ENCODE peak calls at places on chromosomes 11 and 22, in nine cellular contexts. R, B, X, Q, W, U, A, Y and L are unnamed samples.

GRCh38 chr11:43376065-43376464 is 17.3 kb downstream of the TTC17 start:
- DNase-seq in R (no peak), B (no peak), X (no peak), Q (no peak), W (no peak), U (no peak), A (no peak), Y (no peak), L (no peak)

GRCh38 chr11:66265531-66266377 is 2.7 kb upstream of the RAB1B start:
- DNase-seq in R (no peak), B (no peak), X (no peak), Q (no peak), W (no peak), U (no peak), A (no peak), Y (no peak), L (no peak)

GRCh38 chr11:60988658-60989057 is 17.2 kb downstream of the CD6 start:
- DNase-seq in R (no peak), B (no peak), X (no peak), Q (no peak), W (no peak), U (no peak), A (no peak), Y (no peak), L (no peak)

GRCh38 chr11:2314525-2315394 is 12.9 kb downstream of the TSPAN32 start:
- DNase-seq in R (no peak), B (no peak), X (peak; percentile 18), Q (no peak), W (no peak), U (no peak), A (no peak), Y (peak; percentile 86), L (no peak)

GRCh38 chr11:91470656-91471055 is 754.0 kb upstream of the FAT3 start:
- DNase-seq in R (no peak), B (no peak), X (no peak), Q (no peak), W (no peak), U (no peak), A (no peak), Y (no peak), L (no peak)

GRCh38 chr11:70567680-70568503 is 169.6 kb downstream of the CTTN start:
- DNase-seq in R (no peak), B (no peak), X (no peak), Q (no peak), W (no peak), U (no peak), A (no peak), Y (no peak), L (no peak)

GRCh38 chr22:28822930-28823481 is 22.6 kb upstream of the XBP1 start:
- DNase-seq in R (peak; percentile 73), B (peak; percentile 57), X (no peak), Q (peak; percentile 79), W (no peak), U (peak; percentile 99), A (no peak), Y (peak; percentile 55), L (no peak)

GRCh38 chr22:19862616-19863246 is 8.1 kb upstream of the GNB1L start:
- DNase-seq in R (no peak), B (no peak), X (no peak), Q (no peak), W (no peak), U (no peak), A (no peak), Y (no peak), L (no peak)

GRCh38 chr22:49699476-49699875 is 128.2 kb downstream of the BRD1 start:
- DNase-seq in R (no peak), B (no peak), X (no peak), Q (no peak), W (no peak), U (no peak), A (no peak), Y (no peak), L (no peak)

GRCh38 chr22:45469573-45470383 is 32.9 kb upstream of the FBLN1 start:
- DNase-seq in R (no peak), B (no peak), X (no peak), Q (no peak), W (no peak), U (no peak), A (no peak), Y (no peak), L (no peak)

GRCh38 chr11:73976451-73977151 is 6.0 kb downstream of the UCP2 start:
- DNase-seq in R (no peak), B (no peak), X (no peak), Q (no peak), W (no peak), U (no peak), A (no peak), Y (no peak), L (no peak)

GRCh38 chr11:19988598-19988997 is 171.7 kb downstream of the DBX1 start:
- DNase-seq in R (no peak), B (no peak), X (peak; percentile 24), Q (no peak), W (no peak), U (no peak), A (no peak), Y (no peak), L (no peak)

GRCh38 chr22:46136539-46137217 is 13.6 kb upstream of the PPARA start:
- DNase-seq in R (no peak), B (no peak), X (no peak), Q (no peak), W (no peak), U (no peak), A (no peak), Y (no peak), L (no peak)

GRCh38 chr22:40665312-40665711 is 14.0 kb upstream of the MCHR1 start:
- DNase-seq in R (no peak), B (no peak), X (peak; percentile 43), Q (no peak), W (no peak), U (no peak), A (no peak), Y (no peak), L (no peak)

GRCh38 chr11:126497581-126498109 is 142.2 kb downstream of the ST3GAL4 start:
- DNase-seq in R (no peak), B (no peak), X (no peak), Q (no peak), W (no peak), U (no peak), A (no peak), Y (no peak), L (no peak)

GRCh38 chr11:134527382-134528243 is 115.6 kb upstream of the B3GAT1 start:
- DNase-seq in R (no peak), B (no peak), X (no peak), Q (no peak), W (no peak), U (no peak), A (no peak), Y (peak; percentile 20), L (no peak)

GRCh38 chr11:9868641-9869040 is 204.8 kb downstream of the SWAP70 start:
- DNase-seq in R (no peak), B (no peak), X (no peak), Q (peak; percentile 64), W (no peak), U (no peak), A (no peak), Y (no peak), L (no peak)

GRCh38 chr11:63869686-63870085 is 30.8 kb downstream of the MARK2 start:
- DNase-seq in R (peak; percentile 68), B (no peak), X (no peak), Q (no peak), W (no peak), U (peak; percentile 94), A (peak; percentile 34), Y (no peak), L (no peak)

GRCh38 chr11:114156131-114156581 is 96.6 kb downstream of the ZBTB16 start:
- DNase-seq in R (no peak), B (no peak), X (no peak), Q (no peak), W (no peak), U (no peak), A (no peak), Y (no peak), L (no peak)

GRCh38 chr11:134531331-134532135 is 119.5 kb upstream of the B3GAT1 start:
- DNase-seq in R (no peak), B (no peak), X (no peak), Q (no peak), W (no peak), U (no peak), A (no peak), Y (peak; percentile 24), L (peak; percentile 6)

GRCh38 chr11:45169310-45170072 is 23.1 kb downstream of the PRDM11 start:
- DNase-seq in R (no peak), B (no peak), X (no peak), Q (no peak), W (no peak), U (no peak), A (no peak), Y (no peak), L (no peak)

GRCh38 chr11:82775736-82776346 is 42.2 kb upstream of the FAM181B start:
- DNase-seq in R (no peak), B (no peak), X (no peak), Q (no peak), W (peak; percentile 8), U (peak; percentile 24), A (no peak), Y (no peak), L (no peak)

GRCh38 chr11:9516113-9516512 is 55.3 kb downstream of the ZNF143 start:
- DNase-seq in R (no peak), B (no peak), X (no peak), Q (no peak), W (no peak), U (no peak), A (no peak), Y (no peak), L (no peak)

GRCh38 chr11:10777806-10778205 is 26.8 kb downstream of the CTR9 start:
- DNase-seq in R (no peak), B (no peak), X (no peak), Q (no peak), W (no peak), U (no peak), A (no peak), Y (no peak), L (no peak)

GRCh38 chr22:18119409-18120110 is 9.0 kb downstream of the TUBA8 start:
- DNase-seq in R (no peak), B (no peak), X (no peak), Q (no peak), W (no peak), U (peak; percentile 20), A (no peak), Y (peak; percentile 50), L (no peak)

GRCh38 chr11:59261150-59261549 is 48.4 kb upstream of the MPEG1 start:
- DNase-seq in R (no peak), B (no peak), X (no peak), Q (peak; percentile 86), W (no peak), U (no peak), A (no peak), Y (no peak), L (no peak)

GRCh38 chr22:28710112-28710888 is 30.7 kb upstream of the TTC28 start:
- DNase-seq in R (no peak), B (no peak), X (no peak), Q (no peak), W (no peak), U (no peak), A (no peak), Y (no peak), L (no peak)

GRCh38 chr22:50105529-50106100 is 15.8 kb downstream of the MOV10L1 start:
- DNase-seq in R (no peak), B (no peak), X (no peak), Q (no peak), W (no peak), U (no peak), A (no peak), Y (no peak), L (no peak)

GRCh38 chr22:38315801-38316339 is 1.4 kb downstream of the CSNK1E start:
- DNase-seq in R (peak; percentile 17), B (no peak), X (no peak), Q (no peak), W (no peak), U (no peak), A (no peak), Y (no peak), L (no peak)

GRCh38 chr11:100740440-100740839 is 53.4 kb downstream of the ARHGAP42 start:
- DNase-seq in R (no peak), B (no peak), X (no peak), Q (no peak), W (no peak), U (no peak), A (no peak), Y (no peak), L (no peak)

GRCh38 chr11:126992065-126992803 is 8.3 kb downstream of the KIRREL3 start:
- DNase-seq in R (no peak), B (no peak), X (no peak), Q (no peak), W (no peak), U (no peak), A (no peak), Y (no peak), L (no peak)